ENCODE peak calls at places on chromosome 18, in ten cellular contexts. J is psoas muscle; M is naive thymus-derived CD4-positive, alpha-beta T cell; S is Peyer's patch; G is GM23338; B is effector memory CD4-positive, alpha-beta T cell; A is GM23248; E is foreskin keratinocyte; P is sigmoid colon; V is HCT116. T is an unnamed sample.
A peak's percentile ranks its signal among the peaks of the same experiment; 100 is the strongest.

GRCh38 chr18:50439460-50440015 is 64.7 kb downstream of the SKA1 start:
- DNase-seq in J (no peak), M (no peak), S (no peak), G (no peak), B (no peak), A (no peak), E (no peak), P (no peak), V (no peak), T (no peak)

GRCh38 chr18:55731594-55732042 is 143.6 kb upstream of the TCF4 start:
- DNase-seq in J (no peak), M (no peak), S (no peak), G (no peak), B (no peak), A (peak; percentile 18), E (peak; percentile 11), P (no peak), V (no peak), T (no peak)

GRCh38 chr18:38241736-38242135 is 676.1 kb upstream of the CELF4 start:
- DNase-seq in J (no peak), M (no peak), S (no peak), G (no peak), B (no peak), A (peak; percentile 0), E (peak; percentile 97), P (no peak), V (no peak), T (no peak)

GRCh38 chr18:74529811-74530583 is 4.3 kb upstream of the CNDP1 start:
- DNase-seq in J (no peak), M (no peak), S (no peak), G (no peak), B (no peak), A (no peak), E (no peak), P (peak; percentile 52), V (no peak), T (no peak)

GRCh38 chr18:62239475-62239874 is 52.4 kb downstream of the RELCH start:
- DNase-seq in J (no peak), M (no peak), S (no peak), G (peak; percentile 18), B (no peak), A (no peak), E (no peak), P (no peak), V (no peak), T (no peak)

GRCh38 chr18:23822590-23823385 is 133.5 kb downstream of the LAMA3 start:
- DNase-seq in J (no peak), M (no peak), S (no peak), G (peak; percentile 43), B (no peak), A (peak; percentile 63), E (peak; percentile 80), P (no peak), V (no peak), T (no peak)

GRCh38 chr18:42365550-42365949 is 410.5 kb downstream of the PIK3C3 start:
- DNase-seq in J (no peak), M (no peak), S (no peak), G (no peak), B (no peak), A (no peak), E (no peak), P (no peak), V (no peak), T (no peak)

GRCh38 chr18:63970803-63971191 is 916 bp downstream of the SERPINB8 start:
- DNase-seq in J (peak; percentile 66), M (no peak), S (no peak), G (peak; percentile 65), B (no peak), A (peak; percentile 77), E (no peak), P (peak; percentile 69), V (no peak), T (no peak)

GRCh38 chr18:2979871-2980606 is 32.9 kb downstream of the LPIN2 start:
- DNase-seq in J (no peak), M (peak; percentile 49), S (peak; percentile 44), G (no peak), B (no peak), A (peak; percentile 40), E (no peak), P (no peak), V (no peak), T (no peak)

GRCh38 chr18:48846423-48846932 is 104.3 kb downstream of the SMAD7 start:
- DNase-seq in J (no peak), M (no peak), S (no peak), G (no peak), B (no peak), A (no peak), E (no peak), P (no peak), V (no peak), T (no peak)

GRCh38 chr18:48844271-48844670 is 106.5 kb downstream of the SMAD7 start:
- DNase-seq in J (peak; percentile 16), M (no peak), S (no peak), G (no peak), B (no peak), A (no peak), E (no peak), P (no peak), V (no peak), T (no peak)

GRCh38 chr18:48843162-48843561 is 107.6 kb downstream of the SMAD7 start:
- DNase-seq in J (peak; percentile 18), M (no peak), S (no peak), G (no peak), B (no peak), A (no peak), E (no peak), P (no peak), V (no peak), T (no peak)

GRCh38 chr18:48843596-48843995 is 107.2 kb downstream of the SMAD7 start:
- DNase-seq in J (no peak), M (no peak), S (no peak), G (no peak), B (no peak), A (no peak), E (no peak), P (no peak), V (no peak), T (no peak)

GRCh38 chr18:48845174-48845573 is 105.6 kb downstream of the SMAD7 start:
- DNase-seq in J (peak; percentile 4), M (no peak), S (no peak), G (no peak), B (no peak), A (no peak), E (no peak), P (no peak), V (no peak), T (no peak)
- H3K4me1 ChIP-seq in J (peaks cover 13% of the 10 kb centered on the region), M (peaks cover 47% of the 10 kb centered on the region), S (peaks cover 23% of the 10 kb centered on the region), G (peaks cover 5% of the 10 kb centered on the region), B (peaks cover 42% of the 10 kb centered on the region), A (peaks cover 10% of the 10 kb centered on the region), E (peaks cover 7% of the 10 kb centered on the region), P (peaks cover 26% of the 10 kb centered on the region), V (peaks cover 23% of the 10 kb centered on the region), T (peaks cover 32% of the 10 kb centered on the region)

GRCh38 chr18:77316641-77317040 is 67.0 kb downstream of the GALR1 start:
- DNase-seq in J (no peak), M (no peak), S (no peak), G (no peak), B (no peak), A (peak; percentile 2), E (peak; percentile 3), P (no peak), V (no peak), T (no peak)

GRCh38 chr18:77316013-77316412 is 66.4 kb downstream of the GALR1 start:
- DNase-seq in J (no peak), M (no peak), S (no peak), G (no peak), B (no peak), A (no peak), E (no peak), P (no peak), V (no peak), T (no peak)

GRCh38 chr18:77321823-77322805 is 72.5 kb downstream of the GALR1 start:
- DNase-seq in J (no peak), M (no peak), S (no peak), G (no peak), B (no peak), A (no peak), E (no peak), P (no peak), V (no peak), T (no peak)

GRCh38 chr18:77323640-77324370 is 74.2 kb downstream of the GALR1 start:
- DNase-seq in J (no peak), M (no peak), S (no peak), G (no peak), B (no peak), A (no peak), E (no peak), P (no peak), V (no peak), T (no peak)

GRCh38 chr18:77320960-77321559 is 71.4 kb downstream of the GALR1 start:
- DNase-seq in J (no peak), M (no peak), S (no peak), G (no peak), B (no peak), A (no peak), E (no peak), P (no peak), V (no peak), T (no peak)
- H3K27me3 ChIP-seq in J (no peaks in the 10 kb centered on the region), M (no peaks in the 10 kb centered on the region), S (no peaks in the 10 kb centered on the region), G (no peaks in the 10 kb centered on the region), B (no peaks in the 10 kb centered on the region), A (no peaks in the 10 kb centered on the region), E (no peaks in the 10 kb centered on the region), P (no peaks in the 10 kb centered on the region), V (peaks cover 13% of the 10 kb centered on the region), T (no peaks in the 10 kb centered on the region)

GRCh38 chr18:12315911-12316310 is 7.9 kb downstream of the TUBB6 start:
- DNase-seq in J (no peak), M (no peak), S (no peak), G (no peak), B (no peak), A (peak; percentile 56), E (no peak), P (peak; percentile 64), V (no peak), T (no peak)
- H3K27ac ChIP-seq in J (no peak overlapping the region), M (no peak overlapping the region), S (no peak overlapping the region), G (no peak overlapping the region), B (no peak overlapping the region), A (peak overlapping the region; percentile 98), E (peak overlapping the region; percentile 39), P (peak overlapping the region; percentile 74), V (no peak overlapping the region), T (no peak overlapping the region)

GRCh38 chr18:12500986-12501385 is 93.3 kb downstream of the PRELID3A start:
- DNase-seq in J (no peak), M (no peak), S (no peak), G (no peak), B (no peak), A (no peak), E (no peak), P (no peak), V (no peak), T (no peak)

GRCh38 chr18:12492907-12493306 is 85.2 kb downstream of the PRELID3A start:
- DNase-seq in J (no peak), M (no peak), S (no peak), G (no peak), B (no peak), A (no peak), E (no peak), P (no peak), V (no peak), T (no peak)

GRCh38 chr18:12491611-12492435 is 84.1 kb downstream of the PRELID3A start:
- DNase-seq in J (no peak), M (no peak), S (no peak), G (no peak), B (no peak), A (no peak), E (no peak), P (no peak), V (no peak), T (no peak)

GRCh38 chr18:12497839-12498238 is 90.1 kb downstream of the PRELID3A start:
- DNase-seq in J (no peak), M (no peak), S (no peak), G (no peak), B (no peak), A (no peak), E (no peak), P (no peak), V (no peak), T (no peak)

GRCh38 chr18:12497296-12497695 is 89.6 kb downstream of the PRELID3A start:
- DNase-seq in J (no peak), M (no peak), S (no peak), G (no peak), B (no peak), A (no peak), E (no peak), P (no peak), V (no peak), T (no peak)
- H3K4me1 ChIP-seq in J (no peaks in the 10 kb centered on the region), M (no peaks in the 10 kb centered on the region), S (no peaks in the 10 kb centered on the region), G (no peaks in the 10 kb centered on the region), B (no peaks in the 10 kb centered on the region), A (no peaks in the 10 kb centered on the region), E (no peaks in the 10 kb centered on the region), P (no peaks in the 10 kb centered on the region), V (no peaks in the 10 kb centered on the region), T (no peaks in the 10 kb centered on the region)

T was measured in DND-41.